ENCODE peak calls at places on chromosomes 12 and 14, in seven cellular contexts. One of them, this sample, is unnamed.

GRCh38 chr12:76450690-76451089 is 102.5 kb upstream of the BBS10 start:
- DNase-seq in A549: peak; percentile 75
- DNase-seq in MCF 10A: peak; percentile 88
- DNase-seq in suprapubic skin: no peak
- DNase-seq in B cell: no peak
- DNase-seq in type B pancreatic cell: no peak
- DNase-seq in IMR-90: peak; percentile 46
- DNase-seq in this sample: no peak

GRCh38 chr14:91985008-91985407 is 37.5 kb upstream of the FBLN5 start:
- DNase-seq in A549: no peak
- DNase-seq in MCF 10A: no peak
- DNase-seq in suprapubic skin: no peak
- DNase-seq in B cell: no peak
- DNase-seq in type B pancreatic cell: no peak
- DNase-seq in IMR-90: peak; percentile 80
- DNase-seq in this sample: no peak

GRCh38 chr12:39873065-39873464 is 232.8 kb downstream of the SLC2A13 start:
- DNase-seq in A549: no peak
- DNase-seq in MCF 10A: no peak
- DNase-seq in suprapubic skin: no peak
- DNase-seq in B cell: no peak
- DNase-seq in type B pancreatic cell: no peak
- DNase-seq in IMR-90: no peak
- DNase-seq in this sample: no peak

GRCh38 chr12:130555628-130556485 is 160.2 kb downstream of the RIMBP2 start:
- DNase-seq in A549: no peak
- DNase-seq in MCF 10A: no peak
- DNase-seq in suprapubic skin: no peak
- DNase-seq in B cell: no peak
- DNase-seq in type B pancreatic cell: no peak
- DNase-seq in IMR-90: no peak
- DNase-seq in this sample: no peak

GRCh38 chr12:6180300-6181051 is 19.7 kb upstream of the CD9 start:
- DNase-seq in A549: peak; percentile 43
- DNase-seq in MCF 10A: peak; percentile 84
- DNase-seq in suprapubic skin: no peak
- DNase-seq in B cell: no peak
- DNase-seq in type B pancreatic cell: no peak
- DNase-seq in IMR-90: peak; percentile 86
- DNase-seq in this sample: no peak

GRCh38 chr12:116959845-116960514 is 49.2 kb downstream of the FBXW8 start:
- DNase-seq in A549: no peak
- DNase-seq in MCF 10A: no peak
- DNase-seq in suprapubic skin: no peak
- DNase-seq in B cell: no peak
- DNase-seq in type B pancreatic cell: no peak
- DNase-seq in IMR-90: no peak
- DNase-seq in this sample: no peak

GRCh38 chr12:132710062-132710421 is 600 bp upstream of the PGAM5 start:
- DNase-seq in A549: no peak
- DNase-seq in MCF 10A: no peak
- DNase-seq in suprapubic skin: no peak
- DNase-seq in B cell: no peak
- DNase-seq in type B pancreatic cell: no peak
- DNase-seq in IMR-90: no peak
- DNase-seq in this sample: no peak

GRCh38 chr14:89613260-89614008 is 196.4 kb upstream of the FOXN3 start:
- DNase-seq in A549: no peak
- DNase-seq in MCF 10A: no peak
- DNase-seq in suprapubic skin: no peak
- DNase-seq in B cell: no peak
- DNase-seq in type B pancreatic cell: no peak
- DNase-seq in IMR-90: no peak
- DNase-seq in this sample: no peak

GRCh38 chr12:72574138-72574537 is 302.0 kb downstream of the TRHDE start:
- DNase-seq in A549: no peak
- DNase-seq in MCF 10A: no peak
- DNase-seq in suprapubic skin: no peak
- DNase-seq in B cell: no peak
- DNase-seq in type B pancreatic cell: no peak
- DNase-seq in IMR-90: peak; percentile 12
- DNase-seq in this sample: no peak

GRCh38 chr12:104183443-104183842 is 32.1 kb upstream of the TXNRD1 start:
- DNase-seq in A549: no peak
- DNase-seq in MCF 10A: no peak
- DNase-seq in suprapubic skin: no peak
- DNase-seq in B cell: no peak
- DNase-seq in type B pancreatic cell: no peak
- DNase-seq in IMR-90: no peak
- DNase-seq in this sample: no peak

GRCh38 chr14:65026526-65026925 is 39.8 kb downstream of the FNTB start:
- DNase-seq in A549: no peak
- DNase-seq in MCF 10A: no peak
- DNase-seq in suprapubic skin: no peak
- DNase-seq in B cell: no peak
- DNase-seq in type B pancreatic cell: no peak
- DNase-seq in IMR-90: no peak
- DNase-seq in this sample: no peak

GRCh38 chr14:54083549-54084239 is 127.1 kb upstream of the BMP4 start:
- DNase-seq in A549: no peak
- DNase-seq in MCF 10A: no peak
- DNase-seq in suprapubic skin: no peak
- DNase-seq in B cell: no peak
- DNase-seq in type B pancreatic cell: no peak
- DNase-seq in IMR-90: no peak
- DNase-seq in this sample: no peak

GRCh38 chr12:109827566-109828550 is 5.3 kb downstream of the TRPV4 start:
- DNase-seq in A549: no peak
- DNase-seq in MCF 10A: no peak
- DNase-seq in suprapubic skin: peak; percentile 81
- DNase-seq in B cell: no peak
- DNase-seq in type B pancreatic cell: no peak
- DNase-seq in IMR-90: no peak
- DNase-seq in this sample: no peak

GRCh38 chr14:61532818-61533217 is 162.5 kb upstream of the HIF1A start:
- DNase-seq in A549: no peak
- DNase-seq in MCF 10A: no peak
- DNase-seq in suprapubic skin: no peak
- DNase-seq in B cell: no peak
- DNase-seq in type B pancreatic cell: no peak
- DNase-seq in IMR-90: no peak
- DNase-seq in this sample: no peak

GRCh38 chr14:33967138-33967537 is 16.3 kb upstream of the EGLN3 start:
- DNase-seq in A549: no peak
- DNase-seq in MCF 10A: no peak
- DNase-seq in suprapubic skin: no peak
- DNase-seq in B cell: no peak
- DNase-seq in type B pancreatic cell: no peak
- DNase-seq in IMR-90: no peak
- DNase-seq in this sample: no peak

GRCh38 chr14:27528328-27528727 is 930.5 kb upstream of the NOVA1 start:
- DNase-seq in A549: peak; percentile 36
- DNase-seq in MCF 10A: peak; percentile 57
- DNase-seq in suprapubic skin: no peak
- DNase-seq in B cell: no peak
- DNase-seq in type B pancreatic cell: no peak
- DNase-seq in IMR-90: no peak
- DNase-seq in this sample: no peak

GRCh38 chr12:116213885-116214527 is 63.5 kb downstream of the MED13L start:
- DNase-seq in A549: no peak
- DNase-seq in MCF 10A: no peak
- DNase-seq in suprapubic skin: no peak
- DNase-seq in B cell: no peak
- DNase-seq in type B pancreatic cell: no peak
- DNase-seq in IMR-90: no peak
- DNase-seq in this sample: no peak

GRCh38 chr12:63410197-63410596 is 258.1 kb downstream of the DPY19L2 start:
- DNase-seq in A549: no peak
- DNase-seq in MCF 10A: no peak
- DNase-seq in suprapubic skin: no peak
- DNase-seq in B cell: no peak
- DNase-seq in type B pancreatic cell: no peak
- DNase-seq in IMR-90: no peak
- DNase-seq in this sample: no peak

GRCh38 chr14:100022772-100023451 is 42.3 kb upstream of the EVL start:
- DNase-seq in A549: no peak
- DNase-seq in MCF 10A: no peak
- DNase-seq in suprapubic skin: no peak
- DNase-seq in B cell: no peak
- DNase-seq in type B pancreatic cell: no peak
- DNase-seq in IMR-90: peak; percentile 59
- DNase-seq in this sample: no peak

GRCh38 chr14:23661542-23661941 is 25.4 kb downstream of the DHRS2 start:
- DNase-seq in A549: no peak
- DNase-seq in MCF 10A: no peak
- DNase-seq in suprapubic skin: peak; percentile 32
- DNase-seq in B cell: no peak
- DNase-seq in type B pancreatic cell: no peak
- DNase-seq in IMR-90: no peak
- DNase-seq in this sample: no peak

GRCh38 chr12:5059358-5059757 is 15.7 kb downstream of the KCNA5 start:
- DNase-seq in A549: no peak
- DNase-seq in MCF 10A: no peak
- DNase-seq in suprapubic skin: no peak
- DNase-seq in B cell: no peak
- DNase-seq in type B pancreatic cell: no peak
- DNase-seq in IMR-90: no peak
- DNase-seq in this sample: no peak

GRCh38 chr14:95549656-95550585 is 15.1 kb downstream of the GLRX5 start:
- DNase-seq in A549: no peak
- DNase-seq in MCF 10A: no peak
- DNase-seq in suprapubic skin: no peak
- DNase-seq in B cell: no peak
- DNase-seq in type B pancreatic cell: no peak
- DNase-seq in IMR-90: no peak
- DNase-seq in this sample: no peak

GRCh38 chr12:89949457-89950195 is 241.0 kb upstream of the ATP2B1 start:
- DNase-seq in A549: peak; percentile 98
- DNase-seq in MCF 10A: peak; percentile 91
- DNase-seq in suprapubic skin: no peak
- DNase-seq in B cell: peak; percentile 45
- DNase-seq in type B pancreatic cell: no peak
- DNase-seq in IMR-90: peak; percentile 64
- DNase-seq in this sample: peak; percentile 54
- TF ChIP-seq CTCF in A549: peak; percentile 35
- TF ChIP-seq CTCF in MCF 10A: peak; percentile 29
- TF ChIP-seq CTCF in suprapubic skin: no peak
- TF ChIP-seq CTCF in B cell: peak; percentile 70
- TF ChIP-seq CTCF in type B pancreatic cell: peak; percentile 62
- TF ChIP-seq CTCF in IMR-90: peak; percentile 5
- TF ChIP-seq CTCF in this sample: no peak

DNA sequence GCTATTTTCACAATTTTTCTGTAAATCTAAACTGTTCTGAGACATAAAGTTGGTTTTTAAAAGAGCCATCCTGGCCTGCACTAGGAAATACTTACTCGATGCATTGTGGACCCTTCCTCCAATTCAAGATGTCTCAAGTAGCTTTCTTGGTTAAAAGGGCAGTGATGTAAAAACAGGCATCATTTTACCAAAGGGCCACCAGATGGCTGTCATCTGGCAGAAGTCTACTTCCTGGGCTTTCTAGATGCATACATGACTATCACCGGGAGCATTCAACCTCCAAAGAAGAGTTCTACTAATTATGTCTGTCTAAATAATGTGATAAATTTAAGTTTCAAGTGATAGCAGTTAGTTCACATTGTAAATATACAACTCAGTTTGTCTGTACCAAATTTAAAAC is 96.8 kb upstream of the FRMD6 start:
- DNase-seq in A549: peak; percentile 45
- DNase-seq in MCF 10A: peak; percentile 28
- DNase-seq in suprapubic skin: no peak
- DNase-seq in B cell: no peak
- DNase-seq in type B pancreatic cell: no peak
- DNase-seq in IMR-90: peak; percentile 72
- DNase-seq in this sample: no peak
- TF ChIP-seq CTCF in A549: peak; percentile 34
- TF ChIP-seq CTCF in MCF 10A: no peak
- TF ChIP-seq CTCF in suprapubic skin: no peak
- TF ChIP-seq CTCF in B cell: no peak
- TF ChIP-seq CTCF in type B pancreatic cell: no peak
- TF ChIP-seq CTCF in IMR-90: peak; percentile 33
- TF ChIP-seq CTCF in this sample: peak; percentile 17

GRCh38 chr14:103393687-103394626 is 8.7 kb downstream of the MARK3 start:
- DNase-seq in A549: peak; percentile 42
- DNase-seq in MCF 10A: peak; percentile 44
- DNase-seq in suprapubic skin: no peak
- DNase-seq in B cell: no peak
- DNase-seq in type B pancreatic cell: no peak
- DNase-seq in IMR-90: peak; percentile 53
- DNase-seq in this sample: no peak
- TF ChIP-seq CTCF in A549: peak; percentile 44
- TF ChIP-seq CTCF in MCF 10A: peak; percentile 62
- TF ChIP-seq CTCF in suprapubic skin: peak; percentile 83
- TF ChIP-seq CTCF in B cell: peak; percentile 91
- TF ChIP-seq CTCF in type B pancreatic cell: peak; percentile 86
- TF ChIP-seq CTCF in IMR-90: peak; percentile 70
- TF ChIP-seq CTCF in this sample: peak; percentile 72

GRCh38 chr12:99767809-99768208 is 120.3 kb downstream of the GARIN6 start:
- DNase-seq in A549: peak; percentile 46
- DNase-seq in MCF 10A: peak; percentile 35
- DNase-seq in suprapubic skin: no peak
- DNase-seq in B cell: no peak
- DNase-seq in type B pancreatic cell: no peak
- DNase-seq in IMR-90: peak; percentile 11
- DNase-seq in this sample: no peak
- TF ChIP-seq CTCF in A549: peak; percentile 40
- TF ChIP-seq CTCF in MCF 10A: peak; percentile 52
- TF ChIP-seq CTCF in suprapubic skin: peak; percentile 13
- TF ChIP-seq CTCF in B cell: no peak
- TF ChIP-seq CTCF in type B pancreatic cell: peak; percentile 79
- TF ChIP-seq CTCF in IMR-90: peak; percentile 51
- TF ChIP-seq CTCF in this sample: peak; percentile 51

GRCh38 chr12:124273630-124274029 is 21.3 kb upstream of the RFLNA start:
- DNase-seq in A549: peak; percentile 77
- DNase-seq in MCF 10A: peak; percentile 56
- DNase-seq in suprapubic skin: no peak
- DNase-seq in B cell: no peak
- DNase-seq in type B pancreatic cell: no peak
- DNase-seq in IMR-90: peak; percentile 31
- DNase-seq in this sample: no peak
- TF ChIP-seq CTCF in A549: no peak
- TF ChIP-seq CTCF in MCF 10A: peak; percentile 15
- TF ChIP-seq CTCF in suprapubic skin: no peak
- TF ChIP-seq CTCF in B cell: no peak
- TF ChIP-seq CTCF in type B pancreatic cell: peak; percentile 68
- TF ChIP-seq CTCF in IMR-90: no peak
- TF ChIP-seq CTCF in this sample: no peak

This sample was measured in AG09319.